ENCODE peak calls at places on chromosomes 11 and 22, in six cellular contexts. C is SK-N-SH, M is gastrocnemius medialis, V is spleen, Q is BJ, R is heart right ventricle. S is an unnamed sample.

GRCh38 chr22:17359501-17359900 is 9.8 kb upstream of the CECR2 start:
- DNase-seq in V (no peak), R (no peak), M (no peak), C (no peak), Q (no peak), S (no peak)

GRCh38 chr11:66985508-66986177 is 10.5 kb downstream of the C11orf86 start:
- DNase-seq in Q (no peak), R (peak), V (no peak), C (no peak), M (peak), S (no peak)

GRCh38 chr11:116221351-116221750 is 551.4 kb downstream of the BUD13 start:
- DNase-seq in R (no peak), M (no peak), C (no peak), Q (no peak), V (no peak), S (no peak)

GRCh38 chr22:33865996-33866395 is 54.3 kb downstream of the LARGE1 start:
- DNase-seq in M (no peak), C (no peak), V (no peak), Q (no peak), R (no peak), S (no peak)

GRCh38 chr11:134949121-134949591 is 537.1 kb upstream of the B3GAT1 start:
- DNase-seq in Q (peak), M (peak), R (no peak), V (no peak), C (no peak), S (peak)

GRCh38 chr11:96241351-96241841 is 101.6 kb downstream of the MAML2 start:
- DNase-seq in M (no peak), Q (no peak), C (no peak), R (no peak), V (no peak), S (no peak)

GRCh38 chr22:26922804-26923203 is 265.4 kb downstream of the MIAT start:
- DNase-seq in M (no peak), R (no peak), V (no peak), C (no peak), Q (no peak), S (no peak)

GRCh38 chr11:20672575-20672974 is 3.2 kb downstream of the NELL1 start:
- DNase-seq in R (no peak), Q (no peak), V (no peak), C (peak), M (no peak), S (no peak)

GRCh38 chr22:48647606-48648515 is 1179.8 kb downstream of the BRD1 start:
- DNase-seq in R (peak), C (no peak), M (no peak), V (no peak), Q (no peak), S (no peak)

GRCh38 chr11:91776660-91777059 is 448.0 kb upstream of the FAT3 start:
- DNase-seq in V (no peak), M (no peak), Q (no peak), R (no peak), C (no peak), S (no peak)

GRCh38 chr11:94449437-94449836 is 44.2 kb downstream of the MRE11 start:
- DNase-seq in V (no peak), M (no peak), R (no peak), Q (peak), C (no peak), S (peak)

GRCh38 chr22:36369004-36369921 is 18.5 kb downstream of the MYH9 start:
- DNase-seq in V (no peak), Q (no peak), M (no peak), C (no peak), R (no peak), S (no peak)

GRCh38 chr11:27055065-27055682 is 14.6 kb downstream of the BBOX1 start:
- DNase-seq in M (no peak), C (no peak), R (no peak), Q (no peak), V (no peak), S (peak)

GRCh38 chr11:46726206-46726862 is 7.3 kb downstream of the F2 start:
- DNase-seq in C (no peak), R (no peak), V (peak), Q (no peak), M (no peak), S (no peak)

GRCh38 chr11:75795276-75796090 is 19.5 kb upstream of the UVRAG start:
- DNase-seq in C (no peak), Q (no peak), V (peak), R (no peak), M (no peak), S (no peak)

GRCh38 chr11:116397556-116398167 is 375.1 kb downstream of the BUD13 start:
- DNase-seq in M (no peak), C (no peak), Q (no peak), R (no peak), V (no peak), S (no peak)

GRCh38 chr22:16827506-16827905 is 2.3 kb upstream of the XKR3 start:
- DNase-seq in R (no peak), Q (no peak), V (no peak), M (no peak), C (no peak), S (no peak)

GRCh38 chr22:43434601-43435311 is 22.9 kb downstream of the MPPED1 start:
- DNase-seq in M (no peak), Q (no peak), C (no peak), R (no peak), V (peak), S (no peak)

GRCh38 chr11:118872403-118872821 is 11.3 kb upstream of the CXCR5 start:
- DNase-seq in Q (no peak), M (no peak), V (peak), C (no peak), R (no peak), S (no peak)

GRCh38 chr22:22558972-22559603 is at the start of gene PRAME:
- DNase-seq in C (peak), Q (no peak), V (peak), R (peak), M (no peak), S (no peak)
- TF ChIP-seq CTCF in C (peak), Q (peak), V (peak), R (peak), M (no peak), S (peak)

DNA sequence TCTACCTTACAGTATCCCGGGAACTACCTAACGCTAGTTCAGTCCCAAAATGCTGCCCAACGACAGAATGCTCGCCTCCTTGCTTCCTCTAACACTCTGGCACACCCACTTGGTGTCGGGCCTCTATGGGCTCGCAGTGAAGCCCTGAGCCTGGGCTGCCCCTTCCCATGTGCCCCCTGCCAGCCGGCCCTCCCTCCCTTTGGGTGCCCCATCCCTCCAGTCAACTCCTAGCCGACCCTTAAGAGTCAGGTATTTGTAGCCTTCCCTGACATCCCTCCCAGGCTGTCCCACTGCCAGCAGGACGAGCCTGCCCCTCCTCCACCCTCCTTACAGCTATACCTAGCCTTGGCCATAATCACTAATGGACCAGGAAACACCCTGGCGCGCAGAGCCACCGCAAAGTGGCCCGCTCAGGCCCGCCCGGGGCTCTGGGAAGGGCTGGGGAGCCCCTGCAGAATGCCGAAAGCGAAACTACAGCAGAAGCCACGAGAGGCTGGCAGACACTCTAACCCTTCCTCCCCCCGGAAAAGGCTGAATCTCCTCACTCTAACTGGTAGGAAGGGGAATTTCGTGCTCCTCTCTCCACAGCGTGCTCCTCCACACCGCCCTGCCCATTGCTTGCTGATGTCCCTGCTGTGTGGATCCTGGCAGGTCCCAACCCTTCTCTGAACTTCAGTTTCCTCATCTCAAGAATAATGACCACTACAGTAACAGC is 8.2 kb downstream of the CBX7 start:
- DNase-seq in Q (no peak), R (no peak), M (no peak), V (peak), C (no peak), S (no peak)
- H3K4me3 ChIP-seq in Q (peak), R (peak), M (peak), V (peak), C (no peak), S (peak)

GRCh38 chr22:29030016-29030617 is 31.5 kb downstream of the C22orf31 start:
- DNase-seq in M (no peak), Q (no peak), V (no peak), C (no peak), R (no peak), S (no peak)

GRCh38 chr22:29032584-29032983 is 29.0 kb downstream of the C22orf31 start:
- DNase-seq in C (no peak), V (no peak), R (no peak), Q (no peak), M (no peak), S (peak)

GRCh38 chr22:29032014-29032475 is 29.6 kb downstream of the C22orf31 start:
- DNase-seq in M (no peak), Q (no peak), C (peak), R (no peak), V (no peak), S (no peak)

GRCh38 chr22:29030618-29031235 is 30.9 kb downstream of the C22orf31 start:
- DNase-seq in V (peak), M (peak), Q (no peak), R (peak), C (peak), S (peak)

GRCh38 chr22:29031236-29031982 is 30.2 kb downstream of the C22orf31 start:
- DNase-seq in Q (peak), V (no peak), C (peak), R (peak), M (peak), S (peak)
- TF ChIP-seq CTCF in Q (peak), V (no peak), C (peak), R (no peak), M (no peak), S (peak)

GRCh38 chr22:50489363-50490243 is 2.9 kb downstream of the MIOX start:
- DNase-seq in Q (no peak), V (no peak), C (no peak), M (no peak), R (no peak), S (no peak)
- H3K4me3 ChIP-seq in Q (no peak), V (no peak), C (no peak), M (no peak), R (no peak), S (no peak)

GRCh38 chr11:69841859-69842698 is 22.9 kb upstream of the FGF3 start:
- DNase-seq in Q (no peak), C (no peak), M (no peak), R (no peak), V (peak), S (no peak)
- TF ChIP-seq CTCF in Q (peak), C (peak), M (no peak), R (no peak), V (peak), S (peak)

GRCh38 chr11:78886616-78887015 is 312.0 kb upstream of the NARS2 start:
- DNase-seq in Q (no peak), V (no peak), C (no peak), R (no peak), M (no peak), S (peak)
- H3K4me3 ChIP-seq in Q (no peak), V (no peak), C (no peak), R (no peak), M (no peak), S (no peak)